ENCODE peak calls at places on chromosome 10, in five cellular contexts. W, U, E, M and O are unnamed samples.
A peak's percentile ranks its signal among the peaks of the same experiment; 100 is the strongest.

GRCh38 chr10:92740762-92741161 is 51.0 kb downstream of the HHEX start:
- DNase-seq in E (no peak), M (no peak), W (peak; percentile 75), U (no peak), O (no peak)

GRCh38 chr10:85612833-85613232 is 753.8 kb downstream of the GRID1 start:
- DNase-seq in U (no peak), E (peak; percentile 55), W (no peak), M (peak; percentile 15), O (no peak)

GRCh38 chr10:102627446-102628293 is 16.6 kb upstream of the TRIM8 start:
- DNase-seq in E (no peak), U (no peak), M (no peak), W (peak; percentile 85), O (no peak)

GRCh38 chr10:123930340-123931001 is 38.9 kb upstream of the CPXM2 start:
- DNase-seq in E (no peak), U (no peak), M (no peak), W (peak; percentile 39), O (no peak)

GRCh38 chr10:10891437-10891836 is 126.2 kb upstream of the CELF2 start:
- DNase-seq in M (no peak), W (peak; percentile 6), U (no peak), E (no peak), O (no peak)

GRCh38 chr10:34780818-34781380 is 34.2 kb downstream of the PARD3 start:
- DNase-seq in U (peak; percentile 14), W (peak; percentile 49), M (no peak), E (no peak), O (no peak)

GRCh38 chr10:129690248-129691070 is 223.4 kb downstream of the MGMT start:
- DNase-seq in U (no peak), M (no peak), E (peak; percentile 72), W (no peak), O (no peak)

GRCh38 chr10:103273026-103273425 is 3.9 kb upstream of the INA start:
- DNase-seq in E (no peak), W (peak; percentile 99), M (no peak), U (no peak), O (no peak)

GRCh38 chr10:124670849-124671248 is 73.3 kb downstream of the FAM53B start:
- DNase-seq in E (no peak), W (no peak), U (no peak), M (no peak), O (no peak)

GRCh38 chr10:70271996-70272924 is 11.5 kb downstream of the NPFFR1 start:
- DNase-seq in W (no peak), U (no peak), E (no peak), M (no peak), O (no peak)

GRCh38 chr10:71780161-71780560 is 6.8 kb upstream of the VSIR start:
- DNase-seq in W (no peak), M (no peak), U (no peak), E (no peak), O (no peak)

GRCh38 chr10:94035982-94036663 is 42.4 kb downstream of the PLCE1 start:
- DNase-seq in E (no peak), M (no peak), W (no peak), U (no peak), O (no peak)

GRCh38 chr10:102675887-102676616 is 31.8 kb downstream of the TRIM8 start:
- DNase-seq in U (no peak), W (peak; percentile 81), M (no peak), E (no peak), O (no peak)

GRCh38 chr10:43138757-43139241 is 554 bp downstream of the CSGALNACT2 start:
- DNase-seq in M (peak; percentile 65), E (no peak), W (peak; percentile 79), U (no peak), O (peak; percentile 70)

GRCh38 chr10:14611971-14612693 is 162.6 kb downstream of the FAM107B start:
- DNase-seq in M (no peak), U (no peak), E (no peak), W (no peak), O (no peak)

GRCh38 chr10:124477614-124478363 is 16.2 kb downstream of the LHPP start:
- DNase-seq in W (no peak), E (no peak), U (no peak), M (no peak), O (no peak)

GRCh38 chr10:96043895-96044580 is 655 bp downstream of the CCNJ start:
- DNase-seq in M (no peak), E (no peak), W (peak; percentile 64), U (peak; percentile 39), O (peak; percentile 63)

GRCh38 chr10:120221873-120222485 is 235.0 kb upstream of the PLPP4 start:
- DNase-seq in M (no peak), W (peak; percentile 74), E (no peak), U (peak; percentile 24), O (peak; percentile 16)

GRCh38 chr10:14748471-14748870 is 26.2 kb downstream of the FAM107B start:
- DNase-seq in U (no peak), M (no peak), W (no peak), E (no peak), O (no peak)

GRCh38 chr10:69065406-69066361 is 22.2 kb upstream of the SRGN start:
- DNase-seq in M (no peak), E (no peak), W (peak; percentile 71), U (no peak), O (peak; percentile 39)

GRCh38 chr10:125093199-125093841 is 67.0 kb downstream of the CTBP2 start:
- DNase-seq in E (no peak), W (peak; percentile 33), M (no peak), U (no peak), O (no peak)

GRCh38 chr10:132063432-132063831 is 2.3 kb upstream of the JAKMIP3 start:
- DNase-seq in M (no peak), U (no peak), W (no peak), E (no peak), O (no peak)

GRCh38 chr10:7318836-7319235 is 92.0 kb downstream of the SFMBT2 start:
- DNase-seq in W (no peak), M (no peak), E (no peak), U (no peak), O (no peak)

GRCh38 chr10:110445871-110446270 is 51.8 kb upstream of the DUSP5 start:
- DNase-seq in E (no peak), M (no peak), U (no peak), W (no peak), O (no peak)

GRCh38 chr10:44437837-44438752 is 53.2 kb upstream of the CXCL12 start:
- DNase-seq in W (peak; percentile 11), E (no peak), U (no peak), M (no peak), O (no peak)

GRCh38 chr10:71269301-71270288 is 49.5 kb upstream of the SLC29A3 start:
- DNase-seq in M (no peak), E (no peak), U (no peak), W (no peak), O (no peak)

GRCh38 chr10:99551158-99551557 is 18.4 kb downstream of the NKX2-3 start:
- DNase-seq in M (no peak), W (peak; percentile 83), U (no peak), E (no peak), O (no peak)

GRCh38 chr10:53690556-53691240 is 918.1 kb upstream of the MBL2 start:
- DNase-seq in U (no peak), M (no peak), W (no peak), E (no peak), O (no peak)

GRCh38 chr10:124000792-124001201 is 92.6 kb downstream of the CHST15 start:
- DNase-seq in E (peak; percentile 28), M (no peak), W (peak; percentile 57), U (no peak), O (no peak)

GRCh38 chr10:92690211-92691041 is 671 bp downstream of the HHEX start:
- DNase-seq in M (peak; percentile 57), E (no peak), U (peak; percentile 43), W (peak; percentile 87), O (peak; percentile 74)

GRCh38 chr10:69840773-69841172 is 39.1 kb downstream of the COL13A1 start:
- DNase-seq in W (no peak), U (no peak), M (no peak), E (no peak), O (no peak)

GRCh38 chr10:48274636-48275035 is at the start of gene FRMPD2:
- DNase-seq in E (no peak), U (no peak), M (no peak), W (no peak), O (no peak)

GRCh38 chr10:4343091-4343490 is 482.9 kb upstream of the AKR1E2 start:
- DNase-seq in U (no peak), W (no peak), E (no peak), M (no peak), O (no peak)

GRCh38 chr10:76769587-76769986 is 868.0 kb downstream of the KCNMA1 start:
- DNase-seq in W (no peak), U (no peak), M (no peak), E (no peak), O (no peak)

GRCh38 chr10:104406715-104407517 is 53.3 kb downstream of the CFAP58 start:
- DNase-seq in W (peak; percentile 75), M (no peak), E (no peak), U (no peak), O (no peak)